ENCODE peak calls at places on chromosomes 11 and 22, in six cellular contexts. R is activated T-cell treated with anti-CD3 and anti-CD28 coated beads, Interleukin-2, amount 50 U/mL, for 1 hour; X is non-pigmented ciliary epithelial cell; K is NAMALWA; H is CD8-positive, alpha-beta memory T cell; T is activated T-helper 1 cell treated with anti-CD3 and anti-CD28 coated beads, Interleukin-2, amount 50 U/mL, for 16 hours. E is an unnamed sample.
A peak's percentile ranks its signal among the peaks of the same experiment; 100 is the strongest.

GRCh38 chr11:75270896-75271415 is 30.4 kb downstream of the TPBGL start:
- DNase-seq in H (no peak), T (no peak), R (no peak), K (peak; percentile 60), X (no peak), E (peak; percentile 73)

GRCh38 chr11:70853103-70853830 is 399.1 kb downstream of the SHANK2 start:
- DNase-seq in T (no peak), K (no peak), R (no peak), H (no peak), X (no peak), E (no peak)

GRCh38 chr22:30804626-30805025 is 110.0 kb downstream of the OSBP2 start:
- DNase-seq in T (no peak), H (no peak), K (no peak), X (no peak), R (no peak), E (no peak)

GRCh38 chr22:36369004-36369921 is 18.5 kb downstream of the MYH9 start:
- DNase-seq in T (no peak), X (no peak), K (no peak), R (peak; percentile 54), H (peak; percentile 43), E (peak; percentile 58)

GRCh38 chr11:130689222-130689908 is 226.9 kb downstream of the SNX19 start:
- DNase-seq in H (no peak), K (no peak), T (no peak), R (no peak), X (no peak), E (no peak)

GRCh38 chr11:122659676-122660571 is 4.4 kb downstream of the UBASH3B start:
- DNase-seq in R (no peak), T (no peak), X (no peak), K (no peak), H (no peak), E (no peak)

GRCh38 chr11:105046898-105047579 is 1.9 kb upstream of the CARD16 start:
- DNase-seq in K (no peak), H (no peak), T (no peak), R (no peak), X (peak; percentile 92), E (no peak)

GRCh38 chr11:71505001-71505400 is 22.1 kb upstream of the KRTAP5-7 start:
- DNase-seq in R (no peak), K (no peak), H (no peak), X (no peak), T (no peak), E (no peak)

GRCh38 chr11:90176069-90176468 is 41.6 kb downstream of the NAALAD2 start:
- DNase-seq in H (no peak), R (no peak), T (no peak), X (no peak), K (no peak), E (no peak)

GRCh38 chr11:9057032-9057431 is 34.4 kb downstream of the SCUBE2 start:
- DNase-seq in X (no peak), T (no peak), H (no peak), R (no peak), K (no peak), E (no peak)

GRCh38 chr11:19740586-19740985 is 27.9 kb downstream of the NAV2 start:
- DNase-seq in T (no peak), H (no peak), K (no peak), X (no peak), R (no peak), E (no peak)

GRCh38 chr22:50320671-50321325 is 6.0 kb downstream of the DENND6B start:
- DNase-seq in T (no peak), X (no peak), K (no peak), H (no peak), R (no peak), E (no peak)

GRCh38 chr11:65095974-65096806 is at the start of gene VPS51:
- DNase-seq in T (peak; percentile 72), X (peak; percentile 50), H (peak; percentile 85), K (peak; percentile 94), R (peak; percentile 82), E (peak; percentile 89)

GRCh38 chr11:12785901-12786300 is 111.7 kb downstream of the TEAD1 start:
- DNase-seq in T (no peak), R (no peak), K (no peak), X (no peak), H (no peak), E (no peak)

GRCh38 chr11:69934861-69935494 is 115.8 kb upstream of the FGF3 start:
- DNase-seq in K (no peak), H (no peak), X (no peak), R (no peak), T (no peak), E (no peak)

GRCh38 chr11:119533462-119533861 is 110.5 kb upstream of the THY1 start:
- DNase-seq in K (no peak), X (no peak), H (no peak), T (no peak), R (no peak), E (no peak)

GRCh38 chr11:11979487-11980117 is 28.8 kb downstream of the DKK3 start:
- DNase-seq in R (no peak), T (no peak), K (no peak), X (peak; percentile 56), H (no peak), E (no peak)

GRCh38 chr11:10885703-10886363 is 28.0 kb upstream of the ZBED5 start:
- DNase-seq in T (no peak), R (no peak), K (no peak), X (no peak), H (no peak), E (no peak)

GRCh38 chr22:49524362-49524761 is 303.3 kb downstream of the BRD1 start:
- DNase-seq in T (no peak), X (no peak), R (no peak), K (no peak), H (no peak), E (peak; percentile 63)

GRCh38 chr11:105357764-105358163 is 218.2 kb upstream of the CARD18 start:
- DNase-seq in X (peak; percentile 34), R (no peak), T (no peak), K (no peak), H (no peak), E (no peak)

GRCh38 chr11:42344204-42344792 is 884.8 kb upstream of the LRRC4C start:
- DNase-seq in H (no peak), K (no peak), T (no peak), R (no peak), X (no peak), E (no peak)

GRCh38 chr22:18063311-18063710 is 14.5 kb upstream of the PEX26 start:
- DNase-seq in H (no peak), X (no peak), R (no peak), K (no peak), T (no peak), E (no peak)

GRCh38 chr22:44032126-44032730 is 8.1 kb downstream of the PARVB start:
- DNase-seq in H (no peak), K (no peak), T (no peak), X (no peak), R (no peak), E (no peak)

GRCh38 chr11:114925591-114925990 is 247.3 kb downstream of the NXPE2 start:
- DNase-seq in R (no peak), T (no peak), K (no peak), H (no peak), X (no peak), E (no peak)

GRCh38 chr22:49613108-49613507 is 214.6 kb downstream of the BRD1 start:
- DNase-seq in T (no peak), H (no peak), K (no peak), X (no peak), R (no peak), E (no peak)

GRCh38 chr22:17910561-17911311 is 113.6 kb downstream of the MICAL3 start:
- DNase-seq in H (no peak), T (no peak), R (no peak), K (no peak), X (peak; percentile 44), E (no peak)

E was measured in OCI-M1.